ENCODE peak calls at places on chromosomes 1 and 21, in four cellular contexts. X is IMR-90, Y is K562, K is GM12878. I is an unnamed sample.

GRCh38 chr1:74641876-74642275 is 31.7 kb downstream of the ERICH3 start:
- DNase-seq in X (no peak), Y (no peak), K (no peak), I (no peak)

GRCh38 chr1:54788462-54788861 is 12.7 kb downstream of the TTC22 start:
- DNase-seq in X (no peak), Y (no peak), K (no peak), I (no peak)

GRCh38 chr1:22208973-22209378 is 66.1 kb upstream of the WNT4 start:
- DNase-seq in X (no peak), Y (no peak), K (no peak), I (no peak)

GRCh38 chr1:222096883-222097282 is 355.0 kb upstream of the DUSP10 start:
- DNase-seq in X (peak), Y (no peak), K (no peak), I (no peak)

GRCh38 chr1:25111706-25112105 is 120.6 kb downstream of the SYF2 start:
- DNase-seq in X (no peak), Y (no peak), K (no peak), I (no peak)

GRCh38 chr1:22625262-22625925 is 11.0 kb upstream of the C1QA start:
- DNase-seq in X (no peak), Y (no peak), K (no peak), I (no peak)

GRCh38 chr1:15020943-15021745 is 132.4 kb upstream of the TMEM51 start:
- DNase-seq in X (no peak), Y (peak), K (no peak), I (no peak)

GRCh38 chr21:44315691-44316208 is 15.9 kb downstream of the PFKL start:
- DNase-seq in X (no peak), Y (no peak), K (no peak), I (no peak)

GRCh38 chr1:22250724-22251123 is 107.8 kb upstream of the WNT4 start:
- DNase-seq in X (no peak), Y (no peak), K (no peak), I (no peak)

GRCh38 chr21:15688809-15689208 is 41.0 kb upstream of the USP25 start:
- DNase-seq in X (no peak), Y (no peak), K (no peak), I (no peak)

GRCh38 chr1:40257313-40257687 is 736 bp upstream of the ZMPSTE24 start:
- DNase-seq in X (no peak), Y (no peak), K (no peak), I (no peak)

GRCh38 chr1:42385283-42385682 is 4.7 kb downstream of the RIMKLA start:
- DNase-seq in X (peak), Y (no peak), K (no peak), I (no peak)

GRCh38 chr1:94345148-94345721 is 73.0 kb upstream of the ABCD3 start:
- DNase-seq in X (no peak), Y (no peak), K (no peak), I (no peak)

GRCh38 chr1:206011057-206011456 is 7.9 kb upstream of the RAB7B start:
- DNase-seq in X (no peak), Y (peak), K (no peak), I (no peak)

GRCh38 chr1:173095632-173096031 is 44.9 kb upstream of the TNFSF18 start:
- DNase-seq in X (peak), Y (no peak), K (no peak), I (no peak)

GRCh38 chr21:45550552-45551210 is 8.4 kb upstream of the SLC19A1 start:
- DNase-seq in X (no peak), Y (no peak), K (peak), I (no peak)

GRCh38 chr1:10121688-10122087 is 88.7 kb upstream of the KIF1B start:
- DNase-seq in X (no peak), Y (no peak), K (no peak), I (no peak)

GRCh38 chr1:40980453-40981121 is 1.1 kb downstream of the CTPS1 start:
- DNase-seq in X (peak), Y (peak), K (no peak), I (peak)

GRCh38 chr1:118151312-118151937 is 33.6 kb downstream of the SPAG17 start:
- DNase-seq in X (peak), Y (peak), K (peak), I (peak)

GRCh38 chr1:44237721-44238457 is 24.6 kb downstream of the DMAP1 start:
- DNase-seq in X (peak), Y (peak), K (no peak), I (peak)

GRCh38 chr1:114353233-114353632 is 157.8 kb downstream of the TRIM33 start:
- DNase-seq in X (peak), Y (no peak), K (no peak), I (peak)

GRCh38 chr1:175338447-175339135 is 146.0 kb upstream of the KIAA0040 start:
- DNase-seq in X (no peak), Y (peak), K (no peak), I (peak)

GRCh38 chr1:221327954-221328353 is 413.9 kb downstream of the DUSP10 start:
- DNase-seq in X (no peak), Y (no peak), K (no peak), I (peak)

GRCh38 chr1:116475850-116476218 is 95.0 kb downstream of the CD58 start:
- DNase-seq in X (no peak), Y (no peak), K (no peak), I (no peak)

GRCh38 chr1:182644863-182645262 is 39.5 kb downstream of the RGS8 start:
- DNase-seq in X (no peak), Y (no peak), K (no peak), I (no peak)

GRCh38 chr1:21963477-21964217 is 13.2 kb upstream of the CELA3B start:
- DNase-seq in X (peak), Y (peak), K (peak), I (peak)

GRCh38 chr1:80878343-80878742 is 922.4 kb upstream of the ADGRL2 start:
- DNase-seq in X (no peak), Y (no peak), K (no peak), I (no peak)

GRCh38 chr1:39788426-39788757 is 273 bp downstream of the BMP8B start:
- DNase-seq in X (no peak), Y (peak), K (no peak), I (peak)

GRCh38 chr1:55369474-55369873 is 154.3 kb upstream of the USP24 start:
- DNase-seq in X (peak), Y (no peak), K (no peak), I (no peak)

GRCh38 chr1:159800177-159800935 is 1.8 kb upstream of the FCRL6 start:
- DNase-seq in X (no peak), Y (no peak), K (peak), I (no peak)

GRCh38 chr1:186206046-186206564 is 168.9 kb downstream of the TPR start:
- DNase-seq in X (no peak), Y (no peak), K (no peak), I (no peak)

GRCh38 chr1:247077234-247077633 is 1.4 kb downstream of the ZNF670 start:
- DNase-seq in X (peak), Y (no peak), K (no peak), I (no peak)

GRCh38 chr1:248618878-248619277 is 16.0 kb downstream of the OR2T11 start:
- DNase-seq in X (peak), Y (no peak), K (no peak), I (peak)

GRCh38 chr1:241706967-241707366 is 54.9 kb downstream of the WDR64 start:
- DNase-seq in X (no peak), Y (no peak), K (no peak), I (no peak)

GRCh38 chr1:162966608-162967007 is 102.6 kb upstream of the RGS4 start:
- DNase-seq in X (no peak), Y (no peak), K (no peak), I (no peak)

GRCh38 chr1:239185245-239185619 is 201.1 kb upstream of the CHRM3 start:
- DNase-seq in X (no peak), Y (no peak), K (no peak), I (no peak)

GRCh38 chr21:38951095-38951745 is 145.5 kb downstream of the ETS2 start:
- DNase-seq in X (no peak), Y (no peak), K (no peak), I (no peak)

DNA sequence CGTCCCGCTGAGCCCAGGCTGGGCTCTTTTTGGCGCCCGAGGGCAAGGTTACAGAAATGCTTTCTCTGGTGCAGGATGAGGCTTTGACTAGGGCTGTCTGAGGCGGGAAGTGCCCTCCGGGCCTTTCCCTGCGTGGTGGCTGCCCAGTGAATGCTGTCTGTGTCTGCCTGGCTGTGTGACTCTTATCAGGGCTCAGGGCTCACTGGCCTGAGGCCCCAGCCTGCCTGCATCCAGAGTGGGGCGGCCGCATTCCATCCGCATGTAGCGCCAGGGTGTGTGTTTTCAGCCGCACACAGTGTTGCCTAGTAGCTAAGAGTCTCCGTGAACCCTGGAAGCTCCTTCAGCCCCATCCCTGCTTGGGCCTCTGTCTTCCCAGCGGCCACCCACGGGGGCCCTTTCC is 59.1 kb downstream of the FAAP20 start:
- DNase-seq in X (peak), Y (no peak), K (no peak), I (peak)
- H3K9ac ChIP-seq in X (peak), Y (peak), K (no peak), I (no peak)

GRCh38 chr1:28540651-28541050 is 12.2 kb upstream of the TRNAU1AP start:
- DNase-seq in X (no peak), Y (no peak), K (no peak), I (no peak)
- H3K27ac ChIP-seq in X (no peak), Y (no peak), K (no peak), I (no peak)

DNA sequence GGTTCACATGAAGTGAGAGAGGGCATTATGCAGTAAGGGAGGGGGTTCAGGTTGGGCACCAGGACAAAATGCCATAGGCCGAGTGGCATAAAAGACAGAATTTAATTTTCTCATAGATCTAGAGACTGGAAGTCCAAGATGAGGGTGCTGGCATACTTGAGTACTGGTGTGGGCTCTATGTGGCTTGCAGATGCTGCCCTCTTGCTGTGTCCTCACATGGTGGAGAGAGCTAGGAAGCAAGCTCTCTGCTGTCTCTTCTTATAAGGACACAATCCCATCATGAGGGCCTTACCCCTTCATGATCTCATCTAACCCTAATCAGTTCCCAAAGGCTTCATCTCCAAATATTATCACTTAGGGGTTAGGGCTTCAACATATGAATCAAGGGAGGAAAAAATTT is 64.6 kb downstream of the PLPPR5 start:
- DNase-seq in X (no peak), Y (no peak), K (no peak), I (no peak)
- TF ChIP-seq SMC3 in X (no peak), Y (no peak), K (no peak), I (no peak)

DNA sequence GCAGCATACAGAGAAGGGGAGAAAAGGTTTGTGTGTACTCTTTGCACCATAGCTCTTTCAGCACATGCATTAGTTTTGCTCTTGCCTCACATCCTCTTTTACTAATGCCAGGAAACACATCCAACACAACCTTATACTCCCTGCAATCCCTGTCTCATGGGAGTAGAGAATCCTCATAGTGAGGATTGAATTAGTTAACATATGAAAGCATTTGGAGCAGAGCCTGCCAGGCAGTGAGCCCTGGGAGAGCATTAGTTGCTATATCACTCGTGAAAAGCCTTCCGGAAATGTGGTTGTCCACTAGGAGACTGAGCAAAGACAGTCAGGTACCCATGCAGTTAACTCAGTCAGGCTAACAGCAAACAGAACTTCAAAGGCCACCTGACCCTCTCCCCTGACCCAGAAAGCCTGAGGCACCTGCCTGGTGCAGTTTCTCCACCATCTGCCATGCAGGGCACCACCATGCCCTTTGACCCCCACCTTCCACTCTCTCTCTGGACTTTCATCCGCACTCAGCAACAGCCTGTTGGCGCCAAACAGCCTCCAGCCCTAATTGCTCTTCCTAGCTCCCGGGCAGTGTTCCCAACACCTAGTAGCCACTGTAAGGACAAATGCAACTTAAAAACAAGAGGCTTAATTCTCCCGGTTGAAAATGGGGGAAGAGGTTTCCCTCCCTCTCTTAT is 14.9 kb upstream of the AGT start:
- DNase-seq in X (no peak), Y (no peak), K (no peak), I (no peak)
- H3K9ac ChIP-seq in X (no peak), Y (no peak), K (no peak), I (no peak)

DNA sequence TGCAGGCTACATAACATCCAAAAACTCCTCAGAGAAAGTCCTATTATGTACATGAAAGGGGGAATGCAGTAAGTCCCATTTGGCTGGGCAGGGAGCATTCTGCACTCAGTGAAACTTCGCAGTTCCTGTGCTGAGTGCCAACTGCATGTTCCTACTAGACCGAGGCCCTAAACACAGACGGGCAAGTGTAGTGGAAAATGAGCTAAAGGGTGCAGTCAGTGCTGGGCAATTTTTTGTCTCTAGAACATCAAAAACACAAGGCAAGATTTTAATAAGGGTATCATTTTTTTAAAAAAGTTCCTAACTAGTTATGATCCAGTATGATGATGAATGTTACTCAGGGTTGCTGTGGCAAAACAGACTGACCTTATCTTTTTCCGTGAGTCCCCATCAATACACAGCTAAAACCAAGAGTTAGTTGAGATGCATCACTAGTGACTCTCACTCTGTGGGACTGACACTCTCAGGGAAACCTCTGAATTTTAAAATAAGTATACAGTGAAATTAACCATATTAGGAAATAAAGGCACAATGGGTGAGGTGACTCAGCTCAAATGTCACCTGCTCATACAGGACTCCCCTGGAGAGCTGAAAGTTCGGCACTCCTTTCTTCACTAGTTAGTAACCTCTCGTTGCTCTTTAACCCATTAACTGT is 91.5 kb downstream of the NIBAN1 start:
- DNase-seq in X (no peak), Y (no peak), K (no peak), I (no peak)
- H3K27ac ChIP-seq in X (no peak), Y (no peak), K (peak), I (no peak)

GRCh38 chr1:198517623-198518022 is 22.9 kb downstream of the ATP6V1G3 start:
- DNase-seq in X (no peak), Y (no peak), K (no peak), I (no peak)

GRCh38 chr1:198519639-198520501 is 20.6 kb downstream of the ATP6V1G3 start:
- DNase-seq in X (no peak), Y (no peak), K (no peak), I (no peak)

GRCh38 chr1:198523183-198523942 is 17.1 kb downstream of the ATP6V1G3 start:
- DNase-seq in X (no peak), Y (no peak), K (no peak), I (no peak)

GRCh38 chr1:198520524-198521254 is 19.8 kb downstream of the ATP6V1G3 start:
- DNase-seq in X (no peak), Y (no peak), K (peak), I (no peak)
- TF ChIP-seq SMC3 in X (no peak), Y (no peak), K (no peak), I (no peak)

GRCh38 chr1:112219267-112219666 is 176.7 kb upstream of the CTTNBP2NL start:
- DNase-seq in X (no peak), Y (no peak), K (no peak), I (no peak)
- H3K9ac ChIP-seq in X (no peak), Y (no peak), K (no peak), I (no peak)

DNA sequence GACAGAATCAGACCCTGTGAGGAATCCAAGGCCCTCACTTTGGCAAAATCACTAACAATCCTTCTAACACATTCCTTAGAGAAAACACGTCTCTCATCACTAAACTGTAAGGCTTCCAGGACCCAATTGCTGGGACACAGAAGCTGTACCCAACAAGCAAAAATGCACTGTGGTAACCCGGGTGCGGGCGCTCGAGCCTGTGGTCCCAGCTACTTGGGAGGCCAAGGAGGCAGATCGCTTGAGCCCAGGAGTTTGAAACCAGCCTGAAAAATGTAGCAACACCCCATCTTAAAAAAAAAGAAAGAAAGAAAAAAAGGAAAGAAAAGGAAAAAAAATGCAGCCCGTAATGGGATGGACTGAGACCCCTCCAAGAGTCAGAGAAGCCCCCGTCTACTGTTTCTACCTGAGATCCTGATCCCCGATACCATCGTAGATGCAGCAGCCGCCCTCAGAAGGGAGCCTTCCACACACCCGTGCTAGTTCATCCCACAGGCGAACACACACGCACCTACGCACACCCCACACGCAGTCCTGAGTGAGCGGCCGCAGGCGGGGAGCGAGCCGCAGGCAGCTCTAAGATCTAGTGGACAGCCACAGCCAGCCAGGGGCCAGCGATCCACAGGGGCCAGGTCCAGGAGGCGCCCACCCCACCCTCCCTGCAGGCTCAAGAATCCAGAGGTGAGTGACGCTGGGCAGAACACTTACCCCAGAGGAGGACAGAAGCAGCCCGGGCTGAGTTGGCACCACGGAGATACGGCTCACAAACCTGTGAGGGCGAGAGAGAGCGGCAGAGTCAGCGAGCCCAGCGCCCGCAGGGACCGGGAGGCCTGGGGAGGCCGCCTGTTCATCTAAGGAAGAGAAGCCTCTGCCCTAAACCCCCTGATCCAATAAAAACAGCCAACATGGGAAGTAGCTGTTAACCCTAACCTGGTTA is 20.1 kb downstream of the WDR4 start:
- DNase-seq in X (no peak), Y (no peak), K (no peak), I (no peak)
- H3K27ac ChIP-seq in X (no peak), Y (no peak), K (no peak), I (no peak)

GRCh38 chr1:209648366-209648765 is 3.9 kb downstream of the LAMB3 start:
- DNase-seq in X (no peak), Y (no peak), K (no peak), I (no peak)

GRCh38 chr1:209648931-209649776 is 3.1 kb downstream of the LAMB3 start:
- DNase-seq in X (peak), Y (peak), K (no peak), I (no peak)

GRCh38 chr1:209645574-209646452 is 6.4 kb downstream of the LAMB3 start:
- DNase-seq in X (no peak), Y (peak), K (no peak), I (no peak)

GRCh38 chr1:209646558-209646957 is 5.7 kb downstream of the LAMB3 start:
- DNase-seq in X (peak), Y (no peak), K (no peak), I (no peak)

DNA sequence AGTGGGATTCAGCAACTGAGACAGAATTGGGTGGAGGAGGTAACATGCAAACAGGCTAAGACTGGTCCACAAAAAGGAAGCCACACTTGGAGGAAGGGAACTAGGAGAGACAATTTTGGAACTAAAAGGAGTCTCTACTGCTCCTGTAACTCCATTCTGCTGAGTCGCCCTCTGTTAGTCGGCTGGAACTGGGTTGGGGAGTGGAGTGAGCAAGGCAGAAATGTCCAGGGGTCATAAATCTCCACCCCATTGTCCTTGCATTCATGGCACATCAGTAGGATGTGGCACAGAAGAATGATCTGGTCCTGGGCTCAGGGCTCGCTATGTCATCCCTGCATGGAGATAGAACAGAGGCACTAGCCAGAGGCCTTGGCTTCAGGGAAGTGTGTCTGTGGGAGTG is 5.0 kb downstream of the LAMB3 start:
- DNase-seq in X (no peak), Y (no peak), K (no peak), I (no peak)
- TF ChIP-seq SMC3 in X (no peak), Y (no peak), K (no peak), I (no peak)